ENCODE peak calls at places on chromosomes 3 and 15, in five cellular contexts. X is omental fat pad; S is CD4-positive, alpha-beta T cell; C is mesenteric fat pad; I is T-helper 1 cell. U is an unnamed sample.

GRCh38 chr3:52195823-52196331 is 2.1 kb upstream of the ALAS1 start:
- DNase-seq in X (no peak), S (no peak), C (no peak), I (no peak), U (no peak)

GRCh38 chr3:63228677-63229076 is 49.4 kb upstream of the SYNPR start:
- DNase-seq in X (no peak), S (no peak), C (no peak), I (no peak), U (no peak)

GRCh38 chr15:69499521-69500201 is 47.0 kb downstream of the RPLP1 start:
- DNase-seq in X (no peak), S (no peak), C (no peak), I (no peak), U (peak)

GRCh38 chr3:30012941-30013543 is 593.4 kb upstream of the TGFBR2 start:
- DNase-seq in X (peak), S (peak), C (no peak), I (peak), U (peak)

GRCh38 chr15:57235865-57236264 is 140.4 kb upstream of the CGNL1 start:
- DNase-seq in X (no peak), S (no peak), C (no peak), I (no peak), U (no peak)

GRCh38 chr3:77464106-77464688 is 424.3 kb downstream of the ROBO2 start:
- DNase-seq in X (no peak), S (no peak), C (no peak), I (no peak), U (no peak)

GRCh38 chr3:3707858-3708768 is 91.1 kb upstream of the LRRN1 start:
- DNase-seq in X (no peak), S (no peak), C (no peak), I (no peak), U (no peak)

GRCh38 chr3:64405211-64405818 is 180.0 kb upstream of the PRICKLE2 start:
- DNase-seq in X (no peak), S (no peak), C (no peak), I (no peak), U (no peak)

GRCh38 chr3:186760141-186760813 is 23.1 kb upstream of the EIF4A2 start:
- DNase-seq in X (no peak), S (no peak), C (no peak), I (no peak), U (no peak)

GRCh38 chr3:122183893-122184590 is 574 bp downstream of the CASR start:
- DNase-seq in X (no peak), S (no peak), C (no peak), I (no peak), U (peak)

GRCh38 chr15:52261026-52261425 is 34.6 kb downstream of the MYO5C start:
- DNase-seq in X (no peak), S (no peak), C (no peak), I (no peak), U (no peak)

GRCh38 chr3:136856665-136857064 is 5.3 kb upstream of the NCK1 start:
- DNase-seq in X (no peak), S (no peak), C (no peak), I (no peak), U (no peak)

GRCh38 chr3:108552267-108553159 is 36.7 kb downstream of the CIP2A start:
- DNase-seq in X (no peak), S (no peak), C (no peak), I (peak), U (no peak)

GRCh38 chr3:182686033-182686886 is 107.0 kb upstream of the ATP11B start:
- DNase-seq in X (no peak), S (no peak), C (no peak), I (no peak), U (no peak)

GRCh38 chr3:195870442-195870841 is 37.9 kb downstream of the TNK2 start:
- DNase-seq in X (no peak), S (no peak), C (no peak), I (no peak), U (peak)

GRCh38 chr15:65806387-65806786 is 14.3 kb upstream of the DENND4A start:
- DNase-seq in X (no peak), S (no peak), C (no peak), I (no peak), U (no peak)

GRCh38 chr15:26883466-26883865 is 16.6 kb downstream of the GABRA5 start:
- DNase-seq in X (no peak), S (no peak), C (no peak), I (no peak), U (no peak)

GRCh38 chr3:126998320-126998719 is 15.4 kb downstream of the PLXNA1 start:
- DNase-seq in X (no peak), S (no peak), C (no peak), I (no peak), U (no peak)

GRCh38 chr3:134249935-134250716 is 533 bp downstream of the RYK start:
- DNase-seq in X (no peak), S (peak), C (no peak), I (peak), U (peak)

GRCh38 chr3:27345493-27345892 is 23.7 kb downstream of the NEK10 start:
- DNase-seq in X (no peak), S (no peak), C (no peak), I (peak), U (no peak)